ENCODE peak calls at places on chromosomes 5 and 9, in six cellular contexts. N, U, S, O, D and R are unnamed samples.

GRCh38 chr9:118418887-118419620 is 714.9 kb downstream of the TLR4 start:
- DNase-seq in N (no peak), O (peak; percentile 65), S (peak; percentile 1), D (no peak), U (no peak), R (no peak)

GRCh38 chr5:174328626-174329299 is 283.3 kb downstream of the NSG2 start:
- DNase-seq in N (no peak), S (no peak), O (no peak), U (no peak), D (no peak), R (no peak)

GRCh38 chr5:56328753-56329560 is 95.8 kb upstream of the ANKRD55 start:
- DNase-seq in U (no peak), D (no peak), N (no peak), S (peak; percentile 80), O (peak; percentile 67), R (no peak)

GRCh38 chr9:125785187-125785840 is 38.1 kb downstream of the PBX3 start:
- DNase-seq in S (no peak), N (no peak), U (no peak), D (no peak), O (no peak), R (no peak)

GRCh38 chr9:125142560-125143376 is 560 bp downstream of the SCAI start:
- DNase-seq in D (peak; percentile 27), N (no peak), O (no peak), S (no peak), U (peak; percentile 61), R (no peak)

GRCh38 chr9:136694163-136694864 is 7.1 kb upstream of the AGPAT2 start:
- DNase-seq in O (peak; percentile 63), D (no peak), S (peak; percentile 67), U (peak; percentile 85), N (peak; percentile 29), R (no peak)

GRCh38 chr9:35756743-35757526 is 2.9 kb upstream of the MSMP start:
- DNase-seq in U (peak; percentile 81), N (peak; percentile 53), S (peak; percentile 71), O (peak; percentile 61), D (peak; percentile 29), R (peak; percentile 73)

GRCh38 chr9:123761905-123762605 is 167.9 kb downstream of the DENND1A start:
- DNase-seq in N (no peak), O (no peak), D (no peak), S (no peak), U (no peak), R (no peak)

GRCh38 chr9:131798166-131798565 is 58.3 kb upstream of the RAPGEF1 start:
- DNase-seq in D (no peak), S (no peak), O (no peak), U (no peak), N (no peak), R (no peak)

GRCh38 chr9:89935791-89936190 is 331.0 kb downstream of the GADD45G start:
- DNase-seq in O (no peak), D (no peak), S (no peak), N (no peak), U (no peak), R (no peak)

GRCh38 chr5:90571147-90571773 is 12.7 kb downstream of the ADGRV1 start:
- DNase-seq in S (no peak), N (no peak), U (no peak), D (no peak), O (peak; percentile 86), R (no peak)

GRCh38 chr9:4371108-4371507 is 71.2 kb upstream of the GLIS3 start:
- DNase-seq in N (no peak), S (peak; percentile 95), U (no peak), D (no peak), O (peak; percentile 87), R (no peak)

GRCh38 chr9:72872718-72873117 is 80.1 kb downstream of the ALDH1A1 start:
- DNase-seq in S (no peak), O (no peak), D (no peak), U (no peak), N (no peak), R (no peak)

GRCh38 chr9:13354733-13355132 is 75.2 kb upstream of the MPDZ start:
- DNase-seq in U (no peak), D (peak; percentile 88), N (no peak), O (peak; percentile 66), S (peak; percentile 15), R (no peak)

GRCh38 chr9:92664394-92665152 is 5.4 kb downstream of the IPPK start:
- DNase-seq in D (no peak), U (no peak), O (no peak), S (no peak), N (peak; percentile 52), R (no peak)

GRCh38 chr9:131709741-131710499 is 30.0 kb downstream of the RAPGEF1 start:
- DNase-seq in N (no peak), D (no peak), U (no peak), S (peak; percentile 50), O (no peak), R (no peak)

GRCh38 chr5:58454025-58454424 is 5.9 kb downstream of the PLK2 start:
- DNase-seq in U (no peak), N (no peak), S (no peak), O (no peak), D (no peak), R (no peak)

GRCh38 chr5:172479034-172479783 is 24.9 kb upstream of the SH3PXD2B start:
- DNase-seq in O (peak; percentile 92), D (peak; percentile 58), S (peak; percentile 91), U (peak; percentile 86), N (peak; percentile 81), R (peak; percentile 88)

GRCh38 chr9:22415941-22416691 is 30.5 kb upstream of the DMRTA1 start:
- DNase-seq in D (no peak), O (peak; percentile 41), S (peak; percentile 70), N (no peak), U (no peak), R (no peak)

GRCh38 chr5:142408536-142409252 is 83.9 kb upstream of the SPRY4 start:
- DNase-seq in S (no peak), D (no peak), N (no peak), O (no peak), U (no peak), R (no peak)